ENCODE peak calls at places on chromosomes 2 and 18, in five cellular contexts. K is choroid plexus epithelial cell, J is progenitor cell of endocrine pancreas, W is AG10803, D is cardiac fibroblast. Q is an unnamed sample.
A peak's percentile ranks its signal among the peaks of the same experiment; 100 is the strongest.

GRCh38 chr2:200788129-200788718 is 23.5 kb upstream of the BZW1 start:
- DNase-seq in J (no peak), W (peak; percentile 75), K (peak; percentile 69), D (peak; percentile 74), Q (peak; percentile 51)

GRCh38 chr2:207796585-207797350 is 27.1 kb upstream of the FZD5 start:
- DNase-seq in J (peak; percentile 56), D (peak; percentile 29), W (peak; percentile 19), K (peak; percentile 13), Q (no peak)

GRCh38 chr2:198314559-198315153 is 510.3 kb downstream of the PLCL1 start:
- DNase-seq in W (peak; percentile 68), K (peak; percentile 84), D (peak; percentile 72), J (no peak), Q (peak; percentile 45)

GRCh38 chr2:84874381-84875212 is 6.3 kb downstream of the TRABD2A start:
- DNase-seq in J (no peak), W (peak; percentile 72), D (peak; percentile 32), K (peak; percentile 58), Q (no peak)

GRCh38 chr18:70220628-70221027 is 15.1 kb upstream of the RTTN start:
- DNase-seq in W (no peak), J (no peak), K (no peak), D (no peak), Q (no peak)

GRCh38 chr2:121539722-121540469 is 9.2 kb downstream of the RNU4ATAC start:
- DNase-seq in K (no peak), D (no peak), W (peak; percentile 43), J (no peak), Q (no peak)

GRCh38 chr2:85774126-85774978 is 20.6 kb downstream of the ATOH8 start:
- DNase-seq in K (no peak), J (no peak), D (no peak), W (no peak), Q (no peak)

GRCh38 chr2:110852051-110852450 is 119.7 kb downstream of the ACOXL start:
- DNase-seq in D (no peak), W (no peak), K (no peak), J (no peak), Q (no peak)

GRCh38 chr18:1585881-1586488 is 681.3 kb downstream of the ADCYAP1 start:
- DNase-seq in J (no peak), D (peak; percentile 51), W (peak; percentile 25), K (peak; percentile 62), Q (peak; percentile 28)

GRCh38 chr2:112480540-112481049 is 1.4 kb upstream of the TTL start:
- DNase-seq in K (no peak), D (no peak), W (no peak), J (no peak), Q (no peak)
- TF ChIP-seq CTCF in K (peak; percentile 19), D (no peak), W (no peak), J (no peak), Q (no peak)

GRCh38 chr2:236177604-236177966 is 9.4 kb upstream of the GBX2 start:
- DNase-seq in J (no peak), K (peak; percentile 31), W (peak; percentile 47), D (peak; percentile 36), Q (peak; percentile 50)
- TF ChIP-seq CTCF in J (no peak), K (peak; percentile 48), W (peak; percentile 38), D (peak; percentile 47), Q (peak; percentile 48)

GRCh38 chr2:117968724-117969121 is 45.1 kb downstream of the CCDC93 start:
- DNase-seq in D (no peak), W (no peak), K (no peak), J (no peak), Q (no peak)
- TF ChIP-seq CTCF in D (no peak), W (peak; percentile 9), K (peak; percentile 25), J (no peak), Q (peak; percentile 21)

GRCh38 chr2:106572541-106573148 is 85.5 kb downstream of the CD8B2 start:
- DNase-seq in K (no peak), W (no peak), J (no peak), D (no peak), Q (no peak)
- TF ChIP-seq CTCF in K (peak; percentile 51), W (peak; percentile 41), J (peak; percentile 76), D (peak; percentile 39), Q (peak; percentile 63)

DNA sequence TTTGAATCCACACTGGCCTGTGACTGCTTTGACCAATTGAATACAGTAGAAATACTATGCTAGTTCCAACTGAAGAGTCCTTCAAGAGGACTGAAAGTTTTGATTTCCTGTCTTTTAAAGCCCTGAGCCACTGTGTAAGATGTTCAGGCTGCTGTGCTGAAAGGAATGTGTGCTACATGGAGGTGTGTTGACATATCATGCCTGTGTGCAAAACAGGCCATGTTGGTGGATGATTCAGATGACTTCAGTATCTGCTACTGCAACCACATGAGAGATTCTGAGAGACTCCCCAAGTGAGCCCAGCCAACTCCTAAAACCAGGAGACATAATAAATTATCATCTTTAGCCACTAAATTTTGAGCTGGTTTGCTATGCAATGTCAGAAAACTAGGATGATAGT is 662.9 kb downstream of the ZEB2 start:
- DNase-seq in K (peak; percentile 34), W (peak; percentile 38), J (no peak), D (no peak), Q (no peak)
- TF ChIP-seq CTCF in K (no peak), W (no peak), J (no peak), D (no peak), Q (no peak)

GRCh38 chr2:138087761-138088602 is 123.7 kb downstream of the HNMT start:
- DNase-seq in W (no peak), J (no peak), D (no peak), K (no peak), Q (no peak)

GRCh38 chr2:138094031-138094430 is 129.8 kb downstream of the HNMT start:
- DNase-seq in D (no peak), K (no peak), W (no peak), J (no peak), Q (no peak)

GRCh38 chr2:138093455-138093854 is 129.2 kb downstream of the HNMT start:
- DNase-seq in W (no peak), D (no peak), J (no peak), K (no peak), Q (no peak)

GRCh38 chr2:138086556-138086955 is 122.3 kb downstream of the HNMT start:
- DNase-seq in D (peak; percentile 51), J (no peak), K (peak; percentile 62), W (peak; percentile 12), Q (no peak)

GRCh38 chr2:138090330-138090729 is 126.1 kb downstream of the HNMT start:
- DNase-seq in J (no peak), D (peak; percentile 58), W (peak; percentile 54), K (peak; percentile 84), Q (no peak)
- TF ChIP-seq CTCF in J (peak; percentile 37), D (peak; percentile 88), W (peak; percentile 97), K (peak; percentile 88), Q (peak; percentile 92)

GRCh38 chr2:83071914-83072313 is 1387.2 kb downstream of the SUCLG1 start:
- DNase-seq in J (no peak), D (no peak), K (no peak), W (no peak), Q (no peak)
- TF ChIP-seq CTCF in J (no peak), D (no peak), K (no peak), W (no peak), Q (peak; percentile 19)

DNA sequence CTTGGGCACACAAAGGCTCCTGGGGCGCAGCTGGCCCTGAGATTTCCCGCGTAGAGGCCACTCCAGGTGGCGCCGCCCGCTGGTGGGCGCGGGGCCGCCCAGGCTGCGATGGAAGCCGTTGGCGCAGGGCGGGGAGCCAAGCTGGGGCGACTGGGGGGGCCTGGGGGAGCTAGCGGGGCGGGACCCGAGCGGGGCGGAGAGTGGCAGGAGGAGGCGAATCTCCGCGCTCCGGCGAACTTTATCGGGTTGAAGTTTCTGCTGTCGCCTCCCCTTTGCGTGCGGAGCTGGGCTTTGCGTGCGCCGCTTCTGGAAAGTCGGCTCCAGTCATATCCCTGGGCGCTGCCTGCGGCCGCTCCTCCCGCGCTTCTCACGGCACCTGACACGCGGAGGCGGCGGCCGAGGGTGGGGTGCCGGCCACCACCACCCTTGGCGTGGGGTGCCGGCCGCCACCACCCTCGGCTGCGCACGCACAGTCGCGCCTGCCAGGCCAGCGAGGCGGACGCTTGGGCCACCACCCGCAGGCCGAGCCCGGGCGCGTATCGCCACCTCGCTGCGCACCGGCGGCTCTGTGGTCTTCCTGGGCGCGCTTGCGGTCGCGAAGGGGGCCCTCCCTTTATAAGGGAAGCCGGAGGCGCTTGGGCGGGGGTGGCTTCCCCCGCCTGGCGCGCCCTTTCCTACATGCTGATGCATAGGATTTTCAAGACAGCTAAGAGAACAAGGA is 919 bp upstream of the CYP1B1 start:
- DNase-seq in J (peak; percentile 51), K (peak; percentile 92), D (peak; percentile 89), W (peak; percentile 97), Q (peak; percentile 39)
- TF ChIP-seq CTCF in J (no peak), K (peak; percentile 31), D (no peak), W (no peak), Q (no peak)

Q was measured in foreskin keratinocyte.